ENCODE peak calls at places on chromosome 4, in four cellular contexts. One of them, this sample, is unnamed.

GRCh38 chr4:15234585-15235126 is 193.2 kb upstream of the C1QTNF7 start:
- DNase-seq in GM23248: peak; percentile 94
- DNase-seq in hepatocyte: peak; percentile 30
- DNase-seq in Panc1: no peak
- DNase-seq in this sample: peak; percentile 42

GRCh38 chr4:153246446-153247115 is 42.3 kb downstream of the TRIM2 start:
- DNase-seq in GM23248: no peak
- DNase-seq in hepatocyte: no peak
- DNase-seq in Panc1: no peak
- DNase-seq in this sample: no peak

GRCh38 chr4:78818530-78818929 is 42.4 kb downstream of the BMP2K start:
- DNase-seq in GM23248: no peak
- DNase-seq in hepatocyte: no peak
- DNase-seq in Panc1: no peak
- DNase-seq in this sample: no peak

GRCh38 chr4:38562751-38563198 is 101.2 kb upstream of the KLF3 start:
- DNase-seq in GM23248: peak; percentile 31
- DNase-seq in hepatocyte: no peak
- DNase-seq in Panc1: no peak
- DNase-seq in this sample: peak; percentile 88

GRCh38 chr4:3447431-3448395 is 5.9 kb downstream of the HGFAC start:
- DNase-seq in GM23248: no peak
- DNase-seq in hepatocyte: no peak
- DNase-seq in Panc1: no peak
- DNase-seq in this sample: no peak

GRCh38 chr4:172202480-172203076 is 389.4 kb downstream of the GALNTL6 start:
- DNase-seq in GM23248: peak; percentile 51
- DNase-seq in hepatocyte: peak; percentile 47
- DNase-seq in Panc1: peak; percentile 10
- DNase-seq in this sample: peak; percentile 42

GRCh38 chr4:15912961-15913630 is 25.4 kb downstream of the FGFBP1 start:
- DNase-seq in GM23248: peak; percentile 11
- DNase-seq in hepatocyte: no peak
- DNase-seq in Panc1: no peak
- DNase-seq in this sample: no peak

GRCh38 chr4:62288803-62289541 is 1088.8 kb downstream of the ADGRL3 start:
- DNase-seq in GM23248: no peak
- DNase-seq in hepatocyte: peak; percentile 11
- DNase-seq in Panc1: no peak
- DNase-seq in this sample: no peak

DNA sequence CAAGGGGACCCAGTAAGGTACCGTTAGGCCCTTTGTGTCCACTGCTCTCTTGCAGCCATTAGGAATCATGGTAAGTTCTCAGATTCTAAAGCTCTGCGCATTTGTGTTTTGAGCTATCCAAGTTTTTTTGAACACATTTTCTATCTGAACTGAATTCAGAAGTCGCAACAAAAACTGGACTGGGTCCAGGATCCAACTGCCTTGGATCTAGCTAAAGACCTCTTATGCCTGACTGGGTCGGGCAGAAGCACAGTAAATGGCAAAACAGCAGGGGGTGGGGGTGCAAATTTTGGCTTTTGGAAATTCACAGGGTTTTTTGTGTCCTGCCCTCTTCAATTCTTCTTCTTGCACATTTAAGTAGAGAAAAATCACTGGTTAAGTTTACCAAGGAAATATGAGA is 30.0 kb downstream of the RCHY1 start:
- DNase-seq in GM23248: no peak
- DNase-seq in hepatocyte: no peak
- DNase-seq in Panc1: no peak
- DNase-seq in this sample: no peak
- H3K36me3 ChIP-seq in GM23248: peaks cover 56% of the 10 kb centered on the region
- H3K36me3 ChIP-seq in hepatocyte: peaks cover 3% of the 10 kb centered on the region
- H3K36me3 ChIP-seq in Panc1: peaks cover 10% of the 10 kb centered on the region
- H3K36me3 ChIP-seq in this sample: peaks cover 76% of the 10 kb centered on the region

GRCh38 chr4:8386731-8387130 is 53.8 kb downstream of the ACOX3 start:
- DNase-seq in GM23248: no peak
- DNase-seq in hepatocyte: no peak
- DNase-seq in Panc1: no peak
- DNase-seq in this sample: no peak
- H3K36me3 ChIP-seq in GM23248: no peaks in the 10 kb centered on the region
- H3K36me3 ChIP-seq in hepatocyte: no peaks in the 10 kb centered on the region
- H3K36me3 ChIP-seq in Panc1: no peaks in the 10 kb centered on the region
- H3K36me3 ChIP-seq in this sample: peaks cover 15% of the 10 kb centered on the region

GRCh38 chr4:145097331-145097820 is 620 bp downstream of the ANAPC10 start:
- DNase-seq in GM23248: no peak
- DNase-seq in hepatocyte: no peak
- DNase-seq in Panc1: no peak
- DNase-seq in this sample: no peak
- H3K36me3 ChIP-seq in GM23248: peaks cover 22% of the 10 kb centered on the region
- H3K36me3 ChIP-seq in hepatocyte: no peaks in the 10 kb centered on the region
- H3K36me3 ChIP-seq in Panc1: peaks cover 23% of the 10 kb centered on the region
- H3K36me3 ChIP-seq in this sample: peaks cover 26% of the 10 kb centered on the region

GRCh38 chr4:141458501-141458900 is 177.9 kb upstream of the IL15 start:
- DNase-seq in GM23248: peak; percentile 21
- DNase-seq in hepatocyte: no peak
- DNase-seq in Panc1: no peak
- DNase-seq in this sample: no peak
- H3K36me3 ChIP-seq in GM23248: no peaks in the 10 kb centered on the region
- H3K36me3 ChIP-seq in hepatocyte: no peaks in the 10 kb centered on the region
- H3K36me3 ChIP-seq in Panc1: no peaks in the 10 kb centered on the region
- H3K36me3 ChIP-seq in this sample: no peaks in the 10 kb centered on the region

DNA sequence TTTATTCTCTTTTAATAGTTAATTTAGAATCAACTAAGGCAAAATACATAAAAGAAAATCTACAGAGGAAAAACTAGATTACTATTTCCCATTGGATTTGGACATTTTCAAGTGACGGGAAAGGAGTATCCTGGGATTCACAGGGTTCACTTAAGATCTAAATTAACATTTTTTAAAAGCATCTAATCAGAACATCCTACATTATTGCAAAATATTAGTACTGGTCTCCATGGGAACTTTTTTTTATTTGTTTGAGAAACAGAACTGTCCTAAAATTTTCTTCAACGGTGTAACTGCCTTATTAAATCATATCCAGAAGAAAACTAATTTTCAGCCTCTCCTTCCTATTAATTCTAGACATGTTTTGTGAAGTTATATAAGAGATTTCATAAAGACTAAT is 69.7 kb downstream of the METTL14 start:
- DNase-seq in GM23248: no peak
- DNase-seq in hepatocyte: no peak
- DNase-seq in Panc1: no peak
- DNase-seq in this sample: no peak
- H3K36me3 ChIP-seq in GM23248: peaks cover 82% of the 10 kb centered on the region
- H3K36me3 ChIP-seq in hepatocyte: no peaks in the 10 kb centered on the region
- H3K36me3 ChIP-seq in Panc1: no peaks in the 10 kb centered on the region
- H3K36me3 ChIP-seq in this sample: peaks cover 9% of the 10 kb centered on the region

GRCh38 chr4:158896459-158897238 is 127.8 kb downstream of the FNIP2 start:
- DNase-seq in GM23248: no peak
- DNase-seq in hepatocyte: no peak
- DNase-seq in Panc1: no peak
- DNase-seq in this sample: no peak

GRCh38 chr4:158890294-158890693 is 121.5 kb downstream of the FNIP2 start:
- DNase-seq in GM23248: no peak
- DNase-seq in hepatocyte: no peak
- DNase-seq in Panc1: no peak
- DNase-seq in this sample: no peak

GRCh38 chr4:158895797-158896442 is 127.1 kb downstream of the FNIP2 start:
- DNase-seq in GM23248: no peak
- DNase-seq in hepatocyte: no peak
- DNase-seq in Panc1: no peak
- DNase-seq in this sample: no peak

GRCh38 chr4:158891256-158891655 is 122.4 kb downstream of the FNIP2 start:
- DNase-seq in GM23248: no peak
- DNase-seq in hepatocyte: no peak
- DNase-seq in Panc1: no peak
- DNase-seq in this sample: no peak

GRCh38 chr4:158894826-158895225 is 126.0 kb downstream of the FNIP2 start:
- DNase-seq in GM23248: no peak
- DNase-seq in hepatocyte: no peak
- DNase-seq in Panc1: no peak
- DNase-seq in this sample: no peak
- H3K36me3 ChIP-seq in GM23248: peaks cover 15% of the 10 kb centered on the region
- H3K36me3 ChIP-seq in hepatocyte: no peaks in the 10 kb centered on the region
- H3K36me3 ChIP-seq in Panc1: no peaks in the 10 kb centered on the region
- H3K36me3 ChIP-seq in this sample: no peaks in the 10 kb centered on the region

GRCh38 chr4:186030795-186031194 is 38.2 kb upstream of the TLR3 start:
- DNase-seq in GM23248: no peak
- DNase-seq in hepatocyte: no peak
- DNase-seq in Panc1: no peak
- DNase-seq in this sample: no peak
- H3K36me3 ChIP-seq in GM23248: no peaks in the 10 kb centered on the region
- H3K36me3 ChIP-seq in hepatocyte: no peaks in the 10 kb centered on the region
- H3K36me3 ChIP-seq in Panc1: no peaks in the 10 kb centered on the region
- H3K36me3 ChIP-seq in this sample: no peaks in the 10 kb centered on the region

GRCh38 chr4:80033581-80033980 is 39.4 kb downstream of the ANTXR2 start:
- DNase-seq in GM23248: peak; percentile 7
- DNase-seq in hepatocyte: no peak
- DNase-seq in Panc1: no peak
- DNase-seq in this sample: no peak
- H3K36me3 ChIP-seq in GM23248: peaks cover 45% of the 10 kb centered on the region
- H3K36me3 ChIP-seq in hepatocyte: no peaks in the 10 kb centered on the region
- H3K36me3 ChIP-seq in Panc1: peaks cover 19% of the 10 kb centered on the region
- H3K36me3 ChIP-seq in this sample: peaks cover 39% of the 10 kb centered on the region